ENCODE peak calls at places on chromosomes 2 and 18, in nine cellular contexts. Q is cardiac fibroblast, Z is coronary artery, D is GM10248, Y is astrocyte, O is body of pancreas, A is dorsolateral prefrontal cortex, V is B cell, I is upper lobe of right lung. P is an unnamed sample.

GRCh38 chr2:236665572-236666118 is 96.0 kb downstream of the ACKR3 start:
- DNase-seq in Z (peak; percentile 63), A (no peak), I (no peak), V (no peak), Q (no peak), O (no peak), D (no peak), Y (peak; percentile 42), P (no peak)

GRCh38 chr2:44342854-44343253 is 18.4 kb downstream of the PREPL start:
- DNase-seq in Q (peak; percentile 35), I (no peak), A (no peak), O (peak; percentile 30), D (no peak), V (no peak), Y (no peak), Z (no peak), P (peak; percentile 25)

GRCh38 chr18:12359515-12359927 is 17.5 kb downstream of the AFG3L2 start:
- DNase-seq in Z (no peak), O (no peak), A (no peak), V (no peak), I (no peak), Y (peak; percentile 56), D (no peak), Q (peak; percentile 54), P (no peak)

GRCh38 chr18:26663001-26663400 is 114.6 kb upstream of the KCTD1 start:
- DNase-seq in Q (no peak), Y (no peak), D (no peak), I (no peak), Z (no peak), V (no peak), A (no peak), O (no peak), P (no peak)

GRCh38 chr2:120243211-120243610 is 9.4 kb upstream of the RALB start:
- DNase-seq in O (no peak), I (no peak), D (no peak), V (no peak), A (no peak), Q (peak; percentile 21), Z (no peak), Y (peak; percentile 28), P (no peak)

GRCh38 chr2:198930170-198930569 is 527.6 kb downstream of the SATB2 start:
- DNase-seq in I (no peak), A (no peak), D (no peak), V (no peak), Q (no peak), O (no peak), Z (no peak), Y (no peak), P (peak; percentile 19)

GRCh38 chr2:165273176-165273575 is 34.0 kb downstream of the SCN2A start:
- DNase-seq in V (no peak), I (no peak), Z (no peak), D (no peak), Y (no peak), Q (no peak), O (no peak), A (no peak), P (no peak)

GRCh38 chr2:152864601-152865000 is 146.2 kb downstream of the ARL6IP6 start:
- DNase-seq in V (no peak), A (no peak), Q (no peak), Z (no peak), I (no peak), Y (no peak), O (no peak), D (no peak), P (no peak)

GRCh38 chr2:46937457-46937856 is 21.9 kb upstream of the MCFD2 start:
- DNase-seq in O (no peak), Z (no peak), V (no peak), Y (no peak), Q (no peak), A (no peak), I (no peak), D (no peak), P (no peak)

GRCh38 chr2:239855863-239856587 is 169.1 kb downstream of the NDUFA10 start:
- DNase-seq in A (no peak), V (no peak), Y (no peak), Z (no peak), Q (no peak), I (no peak), O (no peak), D (no peak), P (no peak)

GRCh38 chr2:16185671-16186391 is 245.5 kb downstream of the MYCN start:
- DNase-seq in I (no peak), A (no peak), Y (no peak), D (no peak), Z (no peak), O (no peak), V (no peak), Q (no peak), P (no peak)

DNA sequence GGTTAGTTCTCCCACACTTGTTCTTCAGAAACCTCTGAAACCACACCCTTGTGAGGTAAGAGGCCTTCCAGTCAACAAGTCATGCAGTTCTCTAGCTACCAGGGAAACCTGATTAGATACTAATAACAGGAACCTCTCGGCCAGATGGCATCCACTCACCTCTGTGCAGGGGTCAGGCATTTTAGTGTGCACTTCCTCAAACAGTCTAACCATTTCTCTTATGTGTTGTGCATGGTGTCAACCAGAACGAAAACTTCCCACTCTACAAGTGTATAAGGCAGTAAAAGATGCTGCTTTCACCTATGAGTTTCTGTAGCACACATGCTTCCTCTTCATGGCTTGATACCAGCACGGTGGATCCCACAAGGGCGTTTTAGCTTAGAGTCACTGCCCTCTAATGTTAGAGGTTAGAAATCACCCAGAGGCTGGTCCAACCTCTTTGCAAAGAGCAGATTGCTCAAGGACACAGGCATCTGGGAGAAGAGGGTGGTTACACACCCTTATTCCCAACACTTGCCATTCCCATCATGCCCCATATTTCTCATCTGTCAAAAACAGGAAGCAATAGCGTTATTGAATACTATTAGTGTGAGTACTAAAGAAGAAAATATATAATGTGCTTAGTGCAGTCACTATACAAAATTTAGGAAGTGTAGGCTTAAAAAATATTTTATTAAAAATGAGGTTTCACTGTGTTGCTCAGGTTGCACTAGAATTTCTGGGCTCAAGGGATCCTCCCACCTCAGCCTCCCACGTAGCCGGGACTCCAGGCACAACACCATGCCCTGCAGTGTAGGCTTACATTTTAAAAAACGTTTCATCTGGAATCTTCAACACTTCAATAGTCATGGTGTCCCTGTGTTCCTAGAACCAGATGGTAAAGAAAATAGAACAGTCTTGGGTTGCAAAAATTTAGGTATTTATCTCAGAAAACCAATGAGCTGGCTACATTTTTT is 34.5 kb upstream of the RAB31 start:
- DNase-seq in I (no peak), D (peak; percentile 89), Y (peak; percentile 50), V (peak; percentile 86), Q (peak; percentile 84), O (peak; percentile 85), Z (peak; percentile 56), A (no peak), P (peak; percentile 93)
- TF ChIP-seq CTCF in I (peak; percentile 27), D (peak; percentile 50), Y (peak; percentile 5), V (peak; percentile 65), Q (peak; percentile 37), O (no peak), Z (no peak), A (peak; percentile 27), P (peak; percentile 21)

GRCh38 chr18:23719634-23720201 is 30.5 kb downstream of the LAMA3 start:
- DNase-seq in A (no peak), I (no peak), Y (peak; percentile 98), O (peak; percentile 20), D (no peak), Q (peak; percentile 96), Z (peak; percentile 78), V (no peak), P (peak; percentile 92)

GRCh38 chr18:23716516-23716915 is 27.3 kb downstream of the LAMA3 start:
- DNase-seq in D (no peak), V (no peak), Q (peak; percentile 79), Z (peak; percentile 61), A (no peak), O (no peak), Y (peak; percentile 90), I (no peak), P (peak; percentile 84)

GRCh38 chr18:23718243-23718720 is 29.0 kb downstream of the LAMA3 start:
- DNase-seq in Z (peak; percentile 12), V (no peak), D (no peak), I (no peak), O (no peak), Q (peak; percentile 81), A (no peak), Y (peak; percentile 87), P (peak; percentile 83)

GRCh38 chr18:23716966-23717365 is 27.7 kb downstream of the LAMA3 start:
- DNase-seq in O (no peak), Q (no peak), Y (no peak), A (no peak), I (no peak), V (no peak), D (no peak), Z (no peak), P (peak; percentile 45)

DNA sequence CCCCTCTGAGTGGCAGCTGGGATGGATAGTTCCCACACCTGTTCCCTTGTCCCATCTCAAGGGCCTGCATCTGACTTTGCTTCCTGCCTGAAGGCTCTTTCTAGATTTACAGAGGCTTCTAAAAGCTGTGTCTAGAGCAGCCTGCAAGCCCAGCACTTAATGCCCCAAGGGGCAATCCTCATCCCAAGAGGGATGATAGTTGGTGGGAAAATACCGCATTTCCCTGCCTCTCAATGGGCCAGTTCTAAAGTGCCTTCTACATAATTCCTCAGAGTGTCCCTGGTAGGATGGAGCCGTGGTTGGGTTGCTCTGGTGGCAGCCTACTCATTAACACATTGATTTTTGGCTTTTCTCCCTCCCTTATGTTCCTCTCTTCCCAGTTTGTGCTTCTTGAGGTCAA is 29.5 kb downstream of the LAMA3 start:
- DNase-seq in Y (no peak), V (no peak), Z (no peak), D (no peak), O (no peak), A (no peak), I (no peak), Q (no peak), P (no peak)
- TF ChIP-seq CTCF in Y (no peak), V (no peak), Z (no peak), D (no peak), O (no peak), A (no peak), I (no peak), Q (no peak), P (no peak)

DNA sequence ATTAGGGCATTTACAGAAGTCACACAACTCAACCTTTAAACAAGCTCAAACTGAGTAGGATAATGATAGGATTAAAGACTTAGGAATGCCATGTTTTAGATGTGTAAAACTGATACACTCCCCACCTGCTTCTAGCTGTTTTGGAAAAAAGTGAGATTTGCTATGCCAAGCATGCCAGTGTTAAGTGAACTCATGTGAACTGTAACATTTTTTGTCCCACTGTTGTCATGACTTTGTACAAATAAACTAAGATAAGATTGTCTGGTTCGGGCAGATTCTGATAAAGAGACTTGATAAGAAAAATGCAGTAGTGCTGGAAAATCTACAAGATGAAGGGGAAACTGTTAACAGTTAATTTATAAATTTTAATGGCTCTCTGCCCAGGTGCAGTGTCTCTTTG is 66.5 kb downstream of the GLS start:
- DNase-seq in O (no peak), A (no peak), Y (peak; percentile 65), Z (no peak), D (no peak), I (no peak), Q (peak; percentile 50), V (no peak), P (no peak)
- TF ChIP-seq CTCF in O (no peak), A (no peak), Y (no peak), Z (no peak), D (no peak), I (no peak), Q (no peak), V (no peak), P (no peak)

DNA sequence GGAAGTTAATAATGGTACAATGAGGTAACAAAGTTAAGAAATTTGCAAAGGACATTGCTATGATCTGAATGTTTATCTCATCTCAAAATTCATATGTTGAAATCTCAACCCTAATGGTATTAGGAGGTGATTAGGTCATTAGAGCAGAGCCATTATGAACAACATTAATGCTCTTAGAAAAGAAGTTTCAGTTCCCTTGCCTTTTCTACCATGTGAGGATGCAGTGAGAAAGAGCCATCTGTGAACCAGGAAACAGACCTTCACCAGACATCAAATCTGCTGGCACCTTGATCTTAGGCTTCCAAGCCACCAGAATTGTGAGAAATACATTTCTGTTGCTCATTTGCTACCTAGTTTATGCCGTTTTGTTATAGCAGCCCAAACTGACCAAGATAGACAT is 757.6 kb downstream of the NR4A2 start:
- DNase-seq in Y (no peak), D (no peak), O (no peak), V (no peak), I (no peak), Q (no peak), Z (no peak), A (no peak), P (no peak)
- TF ChIP-seq CTCF in Y (no peak), D (no peak), O (no peak), V (no peak), I (no peak), Q (no peak), Z (no peak), A (no peak), P (no peak)

P was measured in MCF 10A.